ENCODE peak calls at places on chromosomes 5 and 9, in nine cellular contexts. One of them, this sample, is unnamed.

GRCh38 chr5:154779105-154779504 is 23.9 kb downstream of the LARP1 start:
- DNase-seq in SK-N-SH: no peak
- DNase-seq in IMR-90: peak; percentile 93
- DNase-seq in H1: no peak
- DNase-seq in mesenchymal stem cell: peak; percentile 81
- DNase-seq in fibroblast of lung: peak; percentile 80
- DNase-seq in keratinocyte: peak; percentile 44
- DNase-seq in mesendoderm: no peak
- DNase-seq in neuronal stem cell: no peak
- DNase-seq in this sample: peak; percentile 76

GRCh38 chr9:106969696-106970095 is 106.7 kb downstream of the ZNF462 start:
- DNase-seq in SK-N-SH: no peak
- DNase-seq in IMR-90: no peak
- DNase-seq in H1: no peak
- DNase-seq in mesenchymal stem cell: no peak
- DNase-seq in fibroblast of lung: no peak
- DNase-seq in keratinocyte: no peak
- DNase-seq in mesendoderm: no peak
- DNase-seq in neuronal stem cell: no peak
- DNase-seq in this sample: no peak

GRCh38 chr9:137220317-137221094 is 1.5 kb downstream of the RNF208 start:
- DNase-seq in SK-N-SH: no peak
- DNase-seq in IMR-90: no peak
- DNase-seq in H1: no peak
- DNase-seq in mesenchymal stem cell: no peak
- DNase-seq in fibroblast of lung: no peak
- DNase-seq in keratinocyte: no peak
- DNase-seq in mesendoderm: no peak
- DNase-seq in neuronal stem cell: no peak
- DNase-seq in this sample: no peak

GRCh38 chr9:12439267-12439666 is 253.9 kb upstream of the TYRP1 start:
- DNase-seq in SK-N-SH: no peak
- DNase-seq in IMR-90: no peak
- DNase-seq in H1: no peak
- DNase-seq in mesenchymal stem cell: no peak
- DNase-seq in fibroblast of lung: no peak
- DNase-seq in keratinocyte: no peak
- DNase-seq in mesendoderm: no peak
- DNase-seq in neuronal stem cell: no peak
- DNase-seq in this sample: no peak

GRCh38 chr5:1331861-1332405 is 13.0 kb downstream of the CLPTM1L start:
- DNase-seq in SK-N-SH: no peak
- DNase-seq in IMR-90: no peak
- DNase-seq in H1: no peak
- DNase-seq in mesenchymal stem cell: no peak
- DNase-seq in fibroblast of lung: no peak
- DNase-seq in keratinocyte: no peak
- DNase-seq in mesendoderm: no peak
- DNase-seq in neuronal stem cell: no peak
- DNase-seq in this sample: no peak

GRCh38 chr5:502325-503079 is 21.7 kb downstream of the SLC9A3 start:
- DNase-seq in SK-N-SH: no peak
- DNase-seq in IMR-90: no peak
- DNase-seq in H1: no peak
- DNase-seq in mesenchymal stem cell: no peak
- DNase-seq in fibroblast of lung: no peak
- DNase-seq in keratinocyte: no peak
- DNase-seq in mesendoderm: peak; percentile 53
- DNase-seq in neuronal stem cell: no peak
- DNase-seq in this sample: no peak

GRCh38 chr9:125629451-125629850 is 77.6 kb downstream of the MAPKAP1 start:
- DNase-seq in SK-N-SH: no peak
- DNase-seq in IMR-90: no peak
- DNase-seq in H1: no peak
- DNase-seq in mesenchymal stem cell: no peak
- DNase-seq in fibroblast of lung: no peak
- DNase-seq in keratinocyte: no peak
- DNase-seq in mesendoderm: no peak
- DNase-seq in neuronal stem cell: no peak
- DNase-seq in this sample: no peak

GRCh38 chr5:172777381-172778222 is 6.6 kb upstream of the DUSP1 start:
- DNase-seq in SK-N-SH: no peak
- DNase-seq in IMR-90: peak; percentile 85
- DNase-seq in H1: no peak
- DNase-seq in mesenchymal stem cell: peak; percentile 92
- DNase-seq in fibroblast of lung: peak; percentile 90
- DNase-seq in keratinocyte: peak; percentile 86
- DNase-seq in mesendoderm: peak; percentile 70
- DNase-seq in neuronal stem cell: no peak
- DNase-seq in this sample: peak; percentile 90

GRCh38 chr9:134854541-134854981 is 26.0 kb upstream of the FCN2 start:
- DNase-seq in SK-N-SH: no peak
- DNase-seq in IMR-90: no peak
- DNase-seq in H1: no peak
- DNase-seq in mesenchymal stem cell: no peak
- DNase-seq in fibroblast of lung: no peak
- DNase-seq in keratinocyte: no peak
- DNase-seq in mesendoderm: no peak
- DNase-seq in neuronal stem cell: no peak
- DNase-seq in this sample: no peak

GRCh38 chr9:79129865-79130480 is 441.8 kb upstream of the TLE4 start:
- DNase-seq in SK-N-SH: peak; percentile 42
- DNase-seq in IMR-90: peak; percentile 67
- DNase-seq in H1: no peak
- DNase-seq in mesenchymal stem cell: peak; percentile 53
- DNase-seq in fibroblast of lung: peak; percentile 69
- DNase-seq in keratinocyte: no peak
- DNase-seq in mesendoderm: peak; percentile 16
- DNase-seq in neuronal stem cell: peak; percentile 27
- DNase-seq in this sample: peak; percentile 84

GRCh38 chr5:20523099-20523498 is 535.1 kb upstream of the CDH18 start:
- DNase-seq in SK-N-SH: no peak
- DNase-seq in IMR-90: no peak
- DNase-seq in H1: no peak
- DNase-seq in mesenchymal stem cell: no peak
- DNase-seq in fibroblast of lung: no peak
- DNase-seq in keratinocyte: no peak
- DNase-seq in mesendoderm: no peak
- DNase-seq in neuronal stem cell: no peak
- DNase-seq in this sample: no peak

GRCh38 chr9:101582593-101582992 is 12.2 kb downstream of the PPP3R2 start:
- DNase-seq in SK-N-SH: no peak
- DNase-seq in IMR-90: peak; percentile 90
- DNase-seq in H1: no peak
- DNase-seq in mesenchymal stem cell: peak; percentile 6
- DNase-seq in fibroblast of lung: peak; percentile 50
- DNase-seq in keratinocyte: no peak
- DNase-seq in mesendoderm: no peak
- DNase-seq in neuronal stem cell: no peak
- DNase-seq in this sample: peak; percentile 42

GRCh38 chr5:132414634-132415377 is 45.3 kb downstream of the SLC22A5 start:
- DNase-seq in SK-N-SH: no peak
- DNase-seq in IMR-90: no peak
- DNase-seq in H1: no peak
- DNase-seq in mesenchymal stem cell: peak; percentile 62
- DNase-seq in fibroblast of lung: peak; percentile 59
- DNase-seq in keratinocyte: no peak
- DNase-seq in mesendoderm: no peak
- DNase-seq in neuronal stem cell: no peak
- DNase-seq in this sample: peak; percentile 76

GRCh38 chr5:39608024-39608423 is 183.2 kb upstream of the DAB2 start:
- DNase-seq in SK-N-SH: no peak
- DNase-seq in IMR-90: no peak
- DNase-seq in H1: no peak
- DNase-seq in mesenchymal stem cell: no peak
- DNase-seq in fibroblast of lung: no peak
- DNase-seq in keratinocyte: no peak
- DNase-seq in mesendoderm: no peak
- DNase-seq in neuronal stem cell: no peak
- DNase-seq in this sample: peak; percentile 12

GRCh38 chr5:147508711-147509040 is 1.2 kb downstream of the DPYSL3 start:
- DNase-seq in SK-N-SH: no peak
- DNase-seq in IMR-90: peak; percentile 33
- DNase-seq in H1: no peak
- DNase-seq in mesenchymal stem cell: peak; percentile 54
- DNase-seq in fibroblast of lung: peak; percentile 52
- DNase-seq in keratinocyte: no peak
- DNase-seq in mesendoderm: no peak
- DNase-seq in neuronal stem cell: no peak
- DNase-seq in this sample: peak; percentile 58

GRCh38 chr9:13410566-13411031 is 131.1 kb upstream of the MPDZ start:
- DNase-seq in SK-N-SH: no peak
- DNase-seq in IMR-90: no peak
- DNase-seq in H1: no peak
- DNase-seq in mesenchymal stem cell: no peak
- DNase-seq in fibroblast of lung: no peak
- DNase-seq in keratinocyte: no peak
- DNase-seq in mesendoderm: no peak
- DNase-seq in neuronal stem cell: no peak
- DNase-seq in this sample: peak; percentile 50

GRCh38 chr9:6955251-6955921 is 197.6 kb downstream of the KDM4C start:
- DNase-seq in SK-N-SH: no peak
- DNase-seq in IMR-90: peak; percentile 77
- DNase-seq in H1: no peak
- DNase-seq in mesenchymal stem cell: peak; percentile 64
- DNase-seq in fibroblast of lung: peak; percentile 86
- DNase-seq in keratinocyte: no peak
- DNase-seq in mesendoderm: peak; percentile 13
- DNase-seq in neuronal stem cell: peak; percentile 48
- DNase-seq in this sample: peak; percentile 51

GRCh38 chr5:73625905-73626811 is at the start of gene ARHGEF28:
- DNase-seq in SK-N-SH: peak; percentile 92
- DNase-seq in IMR-90: peak; percentile 28
- DNase-seq in H1: no peak
- DNase-seq in mesenchymal stem cell: peak; percentile 52
- DNase-seq in fibroblast of lung: peak; percentile 46
- DNase-seq in keratinocyte: no peak
- DNase-seq in mesendoderm: peak; percentile 38
- DNase-seq in neuronal stem cell: peak; percentile 56
- DNase-seq in this sample: peak; percentile 85

GRCh38 chr9:129042016-129042415 is 5.6 kb downstream of the MIGA2 start:
- DNase-seq in SK-N-SH: peak; percentile 84
- DNase-seq in IMR-90: no peak
- DNase-seq in H1: no peak
- DNase-seq in mesenchymal stem cell: no peak
- DNase-seq in fibroblast of lung: no peak
- DNase-seq in keratinocyte: no peak
- DNase-seq in mesendoderm: no peak
- DNase-seq in neuronal stem cell: no peak
- DNase-seq in this sample: no peak
- H3K4me3 ChIP-seq in SK-N-SH: no peak overlapping the region
- H3K4me3 ChIP-seq in IMR-90: no peak overlapping the region
- H3K4me3 ChIP-seq in H1: no peak overlapping the region
- H3K4me3 ChIP-seq in mesenchymal stem cell: no peak overlapping the region
- H3K4me3 ChIP-seq in fibroblast of lung: no peak overlapping the region
- H3K4me3 ChIP-seq in keratinocyte: no peak overlapping the region
- H3K4me3 ChIP-seq in mesendoderm: no peak overlapping the region
- H3K4me3 ChIP-seq in neuronal stem cell: no peak overlapping the region
- H3K4me3 ChIP-seq in this sample: no peak overlapping the region

GRCh38 chr5:179822059-179822432 is 1.3 kb downstream of the SQSTM1 start:
- DNase-seq in SK-N-SH: no peak
- DNase-seq in IMR-90: no peak
- DNase-seq in H1: no peak
- DNase-seq in mesenchymal stem cell: no peak
- DNase-seq in fibroblast of lung: no peak
- DNase-seq in keratinocyte: no peak
- DNase-seq in mesendoderm: no peak
- DNase-seq in neuronal stem cell: no peak
- DNase-seq in this sample: no peak
- H3K9ac ChIP-seq in SK-N-SH: peak overlapping the region; percentile 97
- H3K9ac ChIP-seq in IMR-90: peak overlapping the region; percentile 35
- H3K9ac ChIP-seq in H1: no peak overlapping the region
- H3K9ac ChIP-seq in mesenchymal stem cell: peak overlapping the region; percentile 96
- H3K9ac ChIP-seq in fibroblast of lung: peak overlapping the region; percentile 13
- H3K9ac ChIP-seq in keratinocyte: peak overlapping the region; percentile 93
- H3K9ac ChIP-seq in mesendoderm: peak overlapping the region; percentile 31
- H3K9ac ChIP-seq in neuronal stem cell: no peak overlapping the region
- H3K9ac ChIP-seq in this sample: peak overlapping the region; percentile 99

DNA sequence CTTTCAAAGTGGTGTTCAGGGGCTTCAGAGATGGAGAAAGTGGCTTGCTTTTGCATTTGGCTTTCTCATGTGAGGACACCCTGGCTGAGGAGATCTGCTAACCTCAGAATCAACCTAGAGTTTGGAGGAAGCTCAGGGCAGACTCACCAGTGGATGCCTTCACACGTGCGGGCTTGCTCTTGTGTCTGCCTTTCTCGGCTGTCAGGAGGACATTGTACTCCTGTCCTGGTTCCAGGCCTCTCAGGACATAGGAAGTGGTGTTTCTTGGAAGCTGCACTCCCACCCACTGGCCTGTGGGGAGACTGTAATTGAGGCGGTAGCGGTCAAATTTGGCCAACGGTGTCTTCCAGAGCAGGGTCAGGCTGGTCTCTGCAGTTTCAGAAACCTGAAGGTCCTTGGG is 44.5 kb downstream of the TNC start:
- DNase-seq in SK-N-SH: no peak
- DNase-seq in IMR-90: no peak
- DNase-seq in H1: no peak
- DNase-seq in mesenchymal stem cell: no peak
- DNase-seq in fibroblast of lung: no peak
- DNase-seq in keratinocyte: no peak
- DNase-seq in mesendoderm: no peak
- DNase-seq in neuronal stem cell: no peak
- DNase-seq in this sample: no peak
- H3K36me3 ChIP-seq in SK-N-SH: peaks cover 87% of the 10 kb centered on the region
- H3K36me3 ChIP-seq in IMR-90: peaks cover 71% of the 10 kb centered on the region
- H3K36me3 ChIP-seq in H1: no peaks in the 10 kb centered on the region
- H3K36me3 ChIP-seq in mesenchymal stem cell: peaks cover 93% of the 10 kb centered on the region
- H3K36me3 ChIP-seq in fibroblast of lung: peaks cover 22% of the 10 kb centered on the region
- H3K36me3 ChIP-seq in keratinocyte: no peaks in the 10 kb centered on the region
- H3K36me3 ChIP-seq in mesendoderm: peaks cover 9% of the 10 kb centered on the region
- H3K36me3 ChIP-seq in neuronal stem cell: no peaks in the 10 kb centered on the region
- H3K36me3 ChIP-seq in this sample: peaks cover 90% of the 10 kb centered on the region

GRCh38 chr5:36073595-36074216 is 7.0 kb upstream of the UGT3A2 start:
- DNase-seq in SK-N-SH: no peak
- DNase-seq in IMR-90: no peak
- DNase-seq in H1: peak; percentile 44
- DNase-seq in mesenchymal stem cell: peak; percentile 2
- DNase-seq in fibroblast of lung: peak; percentile 11
- DNase-seq in keratinocyte: no peak
- DNase-seq in mesendoderm: peak; percentile 86
- DNase-seq in neuronal stem cell: no peak
- DNase-seq in this sample: no peak

GRCh38 chr5:36066001-36066539 is 612 bp downstream of the UGT3A2 start:
- DNase-seq in SK-N-SH: no peak
- DNase-seq in IMR-90: no peak
- DNase-seq in H1: no peak
- DNase-seq in mesenchymal stem cell: no peak
- DNase-seq in fibroblast of lung: no peak
- DNase-seq in keratinocyte: no peak
- DNase-seq in mesendoderm: no peak
- DNase-seq in neuronal stem cell: no peak
- DNase-seq in this sample: no peak

GRCh38 chr5:36066540-36067210 is at the start of gene UGT3A2:
- DNase-seq in SK-N-SH: peak; percentile 44
- DNase-seq in IMR-90: no peak
- DNase-seq in H1: peak; percentile 86
- DNase-seq in mesenchymal stem cell: no peak
- DNase-seq in fibroblast of lung: no peak
- DNase-seq in keratinocyte: no peak
- DNase-seq in mesendoderm: peak; percentile 96
- DNase-seq in neuronal stem cell: peak; percentile 43
- DNase-seq in this sample: no peak

GRCh38 chr5:36068751-36069281 is 2.1 kb upstream of the UGT3A2 start:
- DNase-seq in SK-N-SH: no peak
- DNase-seq in IMR-90: no peak
- DNase-seq in H1: no peak
- DNase-seq in mesenchymal stem cell: no peak
- DNase-seq in fibroblast of lung: no peak
- DNase-seq in keratinocyte: no peak
- DNase-seq in mesendoderm: no peak
- DNase-seq in neuronal stem cell: no peak
- DNase-seq in this sample: no peak

GRCh38 chr5:36070687-36071571 is 4.2 kb upstream of the UGT3A2 start:
- DNase-seq in SK-N-SH: no peak
- DNase-seq in IMR-90: no peak
- DNase-seq in H1: no peak
- DNase-seq in mesenchymal stem cell: no peak
- DNase-seq in fibroblast of lung: no peak
- DNase-seq in keratinocyte: no peak
- DNase-seq in mesendoderm: no peak
- DNase-seq in neuronal stem cell: no peak
- DNase-seq in this sample: no peak
- H3K4me3 ChIP-seq in SK-N-SH: no peak overlapping the region
- H3K4me3 ChIP-seq in IMR-90: peak overlapping the region; percentile 4
- H3K4me3 ChIP-seq in H1: no peak overlapping the region
- H3K4me3 ChIP-seq in mesenchymal stem cell: peak overlapping the region; percentile 68
- H3K4me3 ChIP-seq in fibroblast of lung: peak overlapping the region; percentile 38
- H3K4me3 ChIP-seq in keratinocyte: no peak overlapping the region
- H3K4me3 ChIP-seq in mesendoderm: no peak overlapping the region
- H3K4me3 ChIP-seq in neuronal stem cell: no peak overlapping the region
- H3K4me3 ChIP-seq in this sample: peak overlapping the region; percentile 75

This sample was measured in adipocyte.